ENCODE peak calls at places on chromosomes 4 and X, in seven cellular contexts. Y is CD8-positive, alpha-beta T cell; B is heart right ventricle; N is effector memory CD4-positive, alpha-beta T cell; J is fibroblast of lung; W is IMR-90; F is ascending aorta. Z is an unnamed sample. For H3K36me3, the result is how much of the 10 kb centered on the place peaks cover.

GRCh38 chrX:32150141-32150540 is 1061.2 kb downstream of the DMD start:
- DNase-seq in J (no peak), W (no peak), N (no peak), Y (no peak), F (no peak), B (no peak), Z (no peak)

GRCh38 chr4:145501051-145501660 is 19.5 kb downstream of the SMAD1 start:
- DNase-seq in Y (no peak), J (no peak), B (no peak), N (no peak), F (no peak), W (no peak), Z (no peak)

GRCh38 chrX:68991691-68992345 is 163.0 kb downstream of the EFNB1 start:
- DNase-seq in Y (no peak), J (no peak), N (no peak), W (no peak), B (no peak), F (no peak), Z (no peak)

GRCh38 chr4:87461281-87461700 is 38.9 kb downstream of the NUDT9 start:
- DNase-seq in J (peak), B (no peak), N (no peak), F (no peak), W (peak), Y (no peak), Z (no peak)

GRCh38 chr4:6290256-6290655 is 20.6 kb downstream of the WFS1 start:
- DNase-seq in N (no peak), Y (no peak), F (no peak), B (no peak), W (no peak), J (no peak), Z (no peak)

GRCh38 chr4:47873877-47874571 is 36.2 kb upstream of the CORIN start:
- DNase-seq in F (no peak), B (no peak), W (no peak), N (no peak), Y (no peak), J (no peak), Z (no peak)

GRCh38 chrX:20409991-20410390 is 143.3 kb upstream of the RPS6KA3 start:
- DNase-seq in J (no peak), N (no peak), F (no peak), B (no peak), Y (no peak), W (no peak), Z (no peak)

GRCh38 chrX:84162401-84162800 is 25.6 kb downstream of the RPS6KA6 start:
- DNase-seq in W (no peak), J (no peak), N (no peak), Y (no peak), B (no peak), F (no peak), Z (no peak)

GRCh38 chrX:17361620-17362019 is 13.4 kb upstream of the NHS start:
- DNase-seq in N (no peak), Y (no peak), J (no peak), F (no peak), W (no peak), B (no peak), Z (no peak)
- H3K36me3 ChIP-seq in N (under half), Y (under half), J (under half), F (under half), W (under half), B (under half), Z (under half)

GRCh38 chr4:118736867-118737266 is 51.7 kb downstream of the METTL14 start:
- DNase-seq in B (no peak), N (no peak), J (no peak), W (no peak), Y (no peak), F (no peak), Z (no peak)

GRCh38 chr4:118741456-118741855 is 56.3 kb downstream of the METTL14 start:
- DNase-seq in W (peak), B (no peak), Y (no peak), J (peak), F (no peak), N (no peak), Z (no peak)

GRCh38 chr4:118740869-118741268 is 55.7 kb downstream of the METTL14 start:
- DNase-seq in Y (no peak), J (peak), B (no peak), F (no peak), N (no peak), W (no peak), Z (no peak)

GRCh38 chr4:118738090-118738489 is 52.9 kb downstream of the METTL14 start:
- DNase-seq in N (no peak), J (no peak), Y (no peak), W (no peak), B (no peak), F (no peak), Z (no peak)

GRCh38 chr4:118738999-118739690 is 54.0 kb downstream of the METTL14 start:
- DNase-seq in W (no peak), J (no peak), Y (no peak), B (no peak), F (no peak), N (no peak), Z (no peak)
- H3K27ac ChIP-seq in W (no peak), J (no peak), Y (no peak), B (no peak), F (no peak), N (no peak), Z (peak)

GRCh38 chrX:13741695-13742094 is 7.1 kb downstream of the OFD1 start:
- DNase-seq in Y (no peak), B (no peak), W (no peak), F (no peak), N (no peak), J (no peak), Z (no peak)
- H3K36me3 ChIP-seq in Y (under half), B (under half), W (under half), F (under half), N (under half), J (under half), Z (under half)

DNA sequence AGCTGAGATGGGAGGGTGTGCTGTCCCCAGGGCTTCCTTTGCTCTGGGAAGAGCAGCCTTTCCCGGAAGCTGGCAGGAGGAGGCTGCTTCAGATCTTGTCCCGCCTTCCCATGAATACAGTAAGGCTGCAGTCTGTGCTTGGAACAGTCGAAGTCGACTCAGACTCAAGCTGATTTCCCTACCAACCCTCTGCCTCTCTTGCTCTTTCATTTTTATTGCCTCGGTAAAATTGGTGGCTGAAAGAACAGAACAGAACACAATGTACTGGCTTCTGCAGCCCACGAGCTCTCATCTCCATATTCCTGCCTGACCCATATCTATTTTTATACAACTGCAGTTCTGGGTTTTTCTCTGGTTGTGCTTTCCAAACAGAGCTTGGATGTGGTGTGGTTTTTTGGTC is 61.5 kb downstream of the ENPP6 start:
- DNase-seq in W (no peak), F (no peak), Y (no peak), N (no peak), J (no peak), B (no peak), Z (no peak)
- H3K27ac ChIP-seq in W (no peak), F (no peak), Y (no peak), N (no peak), J (no peak), B (no peak), Z (peak)

DNA sequence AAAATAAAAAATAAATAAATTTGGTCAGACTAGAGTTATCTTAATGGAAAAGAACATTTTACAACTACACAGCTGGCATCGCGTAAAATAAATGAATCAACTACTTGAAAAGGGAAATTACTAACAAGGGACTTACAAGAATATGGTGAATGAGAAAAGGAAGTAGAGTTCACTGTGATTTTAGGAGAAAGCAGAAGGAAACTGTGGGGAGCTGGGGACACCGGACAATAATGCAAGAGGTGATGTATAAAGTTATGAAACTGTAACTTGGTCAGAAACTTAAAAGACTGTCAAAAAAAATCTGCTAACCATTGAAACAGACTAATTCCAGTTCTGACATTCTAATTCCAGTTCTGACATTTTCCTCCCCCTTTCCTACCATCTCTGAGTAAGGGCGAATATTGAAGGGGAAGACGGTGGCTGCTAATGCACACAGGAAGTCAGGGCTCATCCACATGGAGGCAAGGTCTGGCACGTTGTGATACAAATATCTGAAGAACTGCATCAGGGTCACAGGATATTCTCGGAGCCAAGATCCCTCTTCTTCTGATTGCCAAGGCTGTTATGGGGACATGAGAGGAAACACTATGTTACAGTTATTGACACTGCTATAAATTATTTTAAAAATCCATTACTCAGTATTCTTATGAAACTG is 170.5 kb downstream of the CDS1 start:
- DNase-seq in N (no peak), J (no peak), F (no peak), W (no peak), B (no peak), Y (no peak), Z (no peak)
- H3K36me3 ChIP-seq in N (under half), J (under half), F (half or more), W (under half), B (under half), Y (under half), Z (under half)

GRCh38 chr4:151558496-151559113 is 149.6 kb downstream of the FHIP1A start:
- DNase-seq in W (no peak), B (no peak), F (no peak), J (no peak), Y (no peak), N (no peak), Z (no peak)
- H3K27ac ChIP-seq in W (no peak), B (no peak), F (no peak), J (no peak), Y (no peak), N (no peak), Z (no peak)

GRCh38 chr4:1974836-1975235 is 33.9 kb downstream of the NELFA start:
- DNase-seq in F (no peak), Y (no peak), J (no peak), N (no peak), B (no peak), W (no peak), Z (no peak)
- H3K36me3 ChIP-seq in F (half or more), Y (under half), J (under half), N (under half), B (under half), W (half or more), Z (under half)